ENCODE peak calls at places on chromosomes 4 and X, in six cellular contexts. One of them, this sample, is unnamed.

GRCh38 chr4:116501954-116502353 is 583.4 kb downstream of the TRAM1L1 start:
- DNase-seq in dermis blood vessel endothelial cell: no peak
- DNase-seq in Caki2: no peak
- DNase-seq in adipocyte: no peak
- DNase-seq in activated CD8-positive, alpha-beta memory T cell treated with anti-CD3 and anti-CD28 coated beads for 1 hour: no peak
- DNase-seq in germinal center: no peak
- DNase-seq in this sample: no peak

GRCh38 chr4:7156273-7157139 is 35.8 kb upstream of the SORCS2 start:
- DNase-seq in adipocyte: peak
- DNase-seq in germinal center: no peak
- DNase-seq in Caki2: no peak
- DNase-seq in activated CD8-positive, alpha-beta memory T cell treated with anti-CD3 and anti-CD28 coated beads for 1 hour: no peak
- DNase-seq in dermis blood vessel endothelial cell: peak
- DNase-seq in this sample: no peak

GRCh38 chr4:18559492-18559891 is 537.9 kb upstream of the LCORL start:
- DNase-seq in activated CD8-positive, alpha-beta memory T cell treated with anti-CD3 and anti-CD28 coated beads for 1 hour: no peak
- DNase-seq in adipocyte: no peak
- DNase-seq in germinal center: no peak
- DNase-seq in dermis blood vessel endothelial cell: no peak
- DNase-seq in Caki2: no peak
- DNase-seq in this sample: no peak

GRCh38 chr4:98491862-98492554 is 166.4 kb downstream of the TSPAN5 start:
- DNase-seq in activated CD8-positive, alpha-beta memory T cell treated with anti-CD3 and anti-CD28 coated beads for 1 hour: no peak
- DNase-seq in Caki2: no peak
- DNase-seq in germinal center: no peak
- DNase-seq in adipocyte: peak
- DNase-seq in dermis blood vessel endothelial cell: no peak
- DNase-seq in this sample: no peak

GRCh38 chr4:113849771-113850170 is 88.2 kb upstream of the CAMK2D start:
- DNase-seq in dermis blood vessel endothelial cell: peak
- DNase-seq in adipocyte: no peak
- DNase-seq in activated CD8-positive, alpha-beta memory T cell treated with anti-CD3 and anti-CD28 coated beads for 1 hour: no peak
- DNase-seq in Caki2: no peak
- DNase-seq in germinal center: no peak
- DNase-seq in this sample: no peak

GRCh38 chr4:1027916-1028240 is 16.5 kb downstream of the FGFRL1 start:
- DNase-seq in activated CD8-positive, alpha-beta memory T cell treated with anti-CD3 and anti-CD28 coated beads for 1 hour: no peak
- DNase-seq in Caki2: no peak
- DNase-seq in germinal center: no peak
- DNase-seq in adipocyte: no peak
- DNase-seq in dermis blood vessel endothelial cell: no peak
- DNase-seq in this sample: no peak

GRCh38 chr4:83947111-83947510 is 411.2 kb downstream of the GPAT3 start:
- DNase-seq in activated CD8-positive, alpha-beta memory T cell treated with anti-CD3 and anti-CD28 coated beads for 1 hour: no peak
- DNase-seq in germinal center: no peak
- DNase-seq in adipocyte: no peak
- DNase-seq in Caki2: no peak
- DNase-seq in dermis blood vessel endothelial cell: no peak
- DNase-seq in this sample: no peak

GRCh38 chrX:103797691-103798090 is 21.1 kb downstream of the PLP1 start:
- DNase-seq in activated CD8-positive, alpha-beta memory T cell treated with anti-CD3 and anti-CD28 coated beads for 1 hour: no peak
- DNase-seq in dermis blood vessel endothelial cell: no peak
- DNase-seq in adipocyte: no peak
- DNase-seq in Caki2: no peak
- DNase-seq in germinal center: no peak
- DNase-seq in this sample: no peak

GRCh38 chr4:145179201-145179860 is 1.1 kb downstream of the OTUD4 start:
- DNase-seq in activated CD8-positive, alpha-beta memory T cell treated with anti-CD3 and anti-CD28 coated beads for 1 hour: peak
- DNase-seq in dermis blood vessel endothelial cell: peak
- DNase-seq in adipocyte: peak
- DNase-seq in Caki2: peak
- DNase-seq in germinal center: peak
- DNase-seq in this sample: peak

GRCh38 chrX:46268429-46268828 is 276.8 kb downstream of the ZNF674 start:
- DNase-seq in dermis blood vessel endothelial cell: peak
- DNase-seq in adipocyte: peak
- DNase-seq in Caki2: peak
- DNase-seq in germinal center: no peak
- DNase-seq in activated CD8-positive, alpha-beta memory T cell treated with anti-CD3 and anti-CD28 coated beads for 1 hour: no peak
- DNase-seq in this sample: no peak

GRCh38 chrX:7115557-7115956 is 32.0 kb upstream of the STS start:
- DNase-seq in activated CD8-positive, alpha-beta memory T cell treated with anti-CD3 and anti-CD28 coated beads for 1 hour: no peak
- DNase-seq in Caki2: no peak
- DNase-seq in adipocyte: no peak
- DNase-seq in dermis blood vessel endothelial cell: no peak
- DNase-seq in germinal center: no peak
- DNase-seq in this sample: no peak

GRCh38 chr4:141124224-141124623 is 9.0 kb downstream of the RNF150 start:
- DNase-seq in activated CD8-positive, alpha-beta memory T cell treated with anti-CD3 and anti-CD28 coated beads for 1 hour: no peak
- DNase-seq in dermis blood vessel endothelial cell: no peak
- DNase-seq in Caki2: no peak
- DNase-seq in adipocyte: peak
- DNase-seq in germinal center: no peak
- DNase-seq in this sample: no peak

GRCh38 chr4:1723131-1723801 is 1.9 kb downstream of the TACC3 start:
- DNase-seq in dermis blood vessel endothelial cell: no peak
- DNase-seq in Caki2: no peak
- DNase-seq in germinal center: peak
- DNase-seq in adipocyte: no peak
- DNase-seq in activated CD8-positive, alpha-beta memory T cell treated with anti-CD3 and anti-CD28 coated beads for 1 hour: no peak
- DNase-seq in this sample: no peak

GRCh38 chr4:39976141-39976944 is 1.4 kb downstream of the PDS5A start:
- DNase-seq in dermis blood vessel endothelial cell: peak
- DNase-seq in germinal center: peak
- DNase-seq in adipocyte: peak
- DNase-seq in Caki2: peak
- DNase-seq in activated CD8-positive, alpha-beta memory T cell treated with anti-CD3 and anti-CD28 coated beads for 1 hour: peak
- DNase-seq in this sample: peak

GRCh38 chr4:1967512-1968149 is 41.1 kb downstream of the NELFA start:
- DNase-seq in Caki2: no peak
- DNase-seq in germinal center: no peak
- DNase-seq in adipocyte: no peak
- DNase-seq in activated CD8-positive, alpha-beta memory T cell treated with anti-CD3 and anti-CD28 coated beads for 1 hour: no peak
- DNase-seq in dermis blood vessel endothelial cell: peak
- DNase-seq in this sample: no peak

This sample was measured in GM20000.